ENCODE peak calls at places on chromosomes 16 and 17, in ten cellular contexts. L is memory B cell; J is activated CD4-positive, alpha-beta T cell treated with anti-CD3 and anti-CD28 coated beads, Interleukin-2, amount 50 U/mL, for 24 hours; V is MM.1S; M is lower lobe of right lung; D is H9; F is CD4-positive, CD25-positive, alpha-beta regulatory T cell; R is SK-MEL-5; K is lung; W is pancreas. I is an unnamed sample.

GRCh38 chr17:70668276-70668937 is 499.1 kb downstream of the KCNJ2 start:
- DNase-seq in J (no peak), D (no peak), M (no peak), F (no peak), L (no peak), W (no peak), K (no peak), R (no peak), V (no peak), I (no peak)

GRCh38 chr16:55948230-55948629 is 73.1 kb upstream of the CES5A start:
- DNase-seq in J (no peak), K (no peak), M (no peak), W (no peak), R (no peak), F (no peak), V (no peak), L (no peak), D (no peak), I (no peak)

GRCh38 chr16:47156816-47157215 is 13.1 kb upstream of the NETO2 start:
- DNase-seq in K (no peak), L (no peak), W (no peak), F (no peak), D (no peak), J (no peak), R (peak), V (no peak), M (no peak), I (no peak)

GRCh38 chr17:74729368-74729767 is 7.7 kb upstream of the RAB37 start:
- DNase-seq in M (no peak), L (no peak), D (no peak), K (no peak), V (no peak), W (no peak), R (no peak), F (no peak), J (no peak), I (no peak)

GRCh38 chr17:60355663-60356594 is 36.0 kb downstream of the USP32 start:
- DNase-seq in K (no peak), R (no peak), M (no peak), W (no peak), J (no peak), F (no peak), D (no peak), V (no peak), L (no peak), I (no peak)

GRCh38 chr16:87765473-87765775 is 362 bp downstream of the KLHDC4 start:
- DNase-seq in L (no peak), M (no peak), J (peak), K (no peak), V (no peak), R (no peak), F (peak), D (no peak), W (no peak), I (no peak)

GRCh38 chr17:63647065-63647725 is 25.0 kb downstream of the MAP3K3 start:
- DNase-seq in J (no peak), L (no peak), V (no peak), F (no peak), K (no peak), R (no peak), W (no peak), D (no peak), M (no peak), I (no peak)

GRCh38 chr17:37530420-37530819 is 40.7 kb downstream of the DUSP14 start:
- DNase-seq in V (no peak), J (no peak), D (no peak), W (no peak), F (no peak), L (no peak), K (no peak), M (no peak), R (no peak), I (no peak)

GRCh38 chr16:22789281-22789945 is 24.5 kb upstream of the HS3ST2 start:
- DNase-seq in F (no peak), K (no peak), M (no peak), D (no peak), V (no peak), L (no peak), R (no peak), J (no peak), W (no peak), I (no peak)

GRCh38 chr16:30923554-30924085 is at the start of gene FBXL19:
- DNase-seq in R (no peak), W (peak), J (no peak), F (peak), V (no peak), M (peak), K (no peak), L (no peak), D (no peak), I (no peak)

I was measured in naive B cell.